ENCODE peak calls at places on chromosome 12, in five cellular contexts. D is adipocyte, U is tibial artery, F is OCI-LY7, W is Peyer's patch. N is an unnamed sample. For H3K9me3, the result is how much of the 10 kb centered on the place peaks cover.

GRCh38 chr12:77845831-77846230 is 15.1 kb downstream of the NAV3 start:
- DNase-seq in W (no peak), U (no peak), F (no peak), D (peak), N (no peak)

GRCh38 chr12:5417500-5417899 is 14.4 kb upstream of the NTF3 start:
- DNase-seq in D (no peak), F (no peak), U (no peak), W (no peak), N (no peak)

GRCh38 chr12:26062566-26062965 is 62.3 kb downstream of the BHLHE41 start:
- DNase-seq in W (no peak), U (no peak), F (no peak), D (peak), N (no peak)

GRCh38 chr12:46304080-46304479 is 35.2 kb upstream of the SLC38A1 start:
- DNase-seq in D (peak), U (no peak), F (no peak), W (no peak), N (no peak)

GRCh38 chr12:96192926-96193573 is 1.1 kb upstream of the ELK3 start:
- DNase-seq in W (no peak), U (no peak), D (no peak), F (no peak), N (no peak)

GRCh38 chr12:31315089-31315725 is 10.7 kb downstream of the SINHCAF start:
- DNase-seq in F (no peak), W (no peak), U (no peak), D (no peak), N (no peak)

GRCh38 chr12:70853326-70853725 is 67.2 kb downstream of the PTPRR start:
- DNase-seq in D (peak), F (no peak), U (no peak), W (no peak), N (no peak)

GRCh38 chr12:47184229-47184628 is 104.5 kb upstream of the AMIGO2 start:
- DNase-seq in F (no peak), U (no peak), D (no peak), W (no peak), N (no peak)

GRCh38 chr12:70246580-70246979 is 3.3 kb downstream of the CNOT2 start:
- DNase-seq in F (no peak), W (no peak), U (no peak), D (peak), N (no peak)

GRCh38 chr12:83763425-83763824 is 1076.7 kb downstream of the TMTC2 start:
- DNase-seq in D (no peak), F (no peak), W (no peak), U (no peak), N (no peak)

GRCh38 chr12:83753205-83753604 is 1066.5 kb downstream of the TMTC2 start:
- DNase-seq in F (no peak), W (no peak), D (no peak), U (no peak), N (no peak)

GRCh38 chr12:83753882-83754281 is 1067.2 kb downstream of the TMTC2 start:
- DNase-seq in U (no peak), W (no peak), F (no peak), D (no peak), N (no peak)

GRCh38 chr12:83759906-83760305 is 1073.2 kb downstream of the TMTC2 start:
- DNase-seq in D (no peak), U (no peak), F (no peak), W (no peak), N (no peak)

GRCh38 chr12:83758889-83759631 is 1072.4 kb downstream of the TMTC2 start:
- DNase-seq in F (no peak), W (no peak), D (no peak), U (no peak), N (no peak)
- H3K9me3 ChIP-seq in F (under half), W (under half), D (under half), U (under half), N (under half)

GRCh38 chr12:10098762-10099161 is at the start of gene CLEC1A:
- DNase-seq in F (no peak), U (no peak), D (peak), W (no peak), N (no peak)
- H3K9me3 ChIP-seq in F (under half), U (under half), D (under half), W (under half), N (under half)

GRCh38 chr12:49609875-49610154 is 4.4 kb upstream of the FAM186B start:
- DNase-seq in D (peak), W (no peak), U (no peak), F (peak), N (no peak)

GRCh38 chr12:49615725-49616124 is 7.6 kb upstream of the PRPF40B start:
- DNase-seq in D (peak), F (no peak), W (no peak), U (no peak), N (no peak)

GRCh38 chr12:49616533-49617219 is 6.7 kb upstream of the PRPF40B start:
- DNase-seq in F (no peak), W (no peak), D (no peak), U (no peak), N (no peak)

GRCh38 chr12:49609059-49609874 is 3.8 kb upstream of the FAM186B start:
- DNase-seq in W (no peak), D (no peak), F (no peak), U (no peak), N (no peak)

GRCh38 chr12:49612210-49612609 is 6.8 kb upstream of the FAM186B start:
- DNase-seq in W (no peak), F (no peak), D (no peak), U (no peak), N (no peak)
- H3K9me3 ChIP-seq in W (under half), F (under half), D (under half), U (under half), N (under half)

GRCh38 chr12:133180669-133181068 is 626 bp upstream of the ZNF268 start:
- DNase-seq in W (no peak), D (no peak), F (peak), U (no peak), N (no peak)
- H3K9me3 ChIP-seq in W (under half), D (half or more), F (half or more), U (under half), N (under half)